ENCODE peak calls at places on chromosomes 16 and 17, in seven cellular contexts. One of them, this sample, is unnamed.

GRCh38 chr17:6555331-6556120 is 829 bp downstream of the PITPNM3 start:
- DNase-seq in spleen: no peak
- DNase-seq in suprapubic skin: no peak
- DNase-seq in GM23338: peak; percentile 78
- DNase-seq in sigmoid colon: no peak
- DNase-seq in stomach: peak; percentile 55
- DNase-seq in Panc1: no peak
- DNase-seq in this sample: peak; percentile 38

GRCh38 chr17:6506679-6507231 is 49.6 kb downstream of the PITPNM3 start:
- DNase-seq in GM23338: no peak
- DNase-seq in sigmoid colon: peak; percentile 66
- DNase-seq in Panc1: no peak
- DNase-seq in suprapubic skin: peak; percentile 78
- DNase-seq in spleen: no peak
- DNase-seq in stomach: peak; percentile 45
- DNase-seq in this sample: no peak

GRCh38 chr17:32490101-32490482 is 3.3 kb downstream of the CDK5R1 start:
- DNase-seq in Panc1: no peak
- DNase-seq in spleen: peak; percentile 80
- DNase-seq in stomach: no peak
- DNase-seq in GM23338: peak; percentile 40
- DNase-seq in suprapubic skin: peak; percentile 58
- DNase-seq in sigmoid colon: no peak
- DNase-seq in this sample: no peak

GRCh38 chr16:24986512-24987303 is 28.5 kb downstream of the ARHGAP17 start:
- DNase-seq in spleen: no peak
- DNase-seq in suprapubic skin: no peak
- DNase-seq in Panc1: no peak
- DNase-seq in GM23338: no peak
- DNase-seq in sigmoid colon: peak; percentile 74
- DNase-seq in stomach: no peak
- DNase-seq in this sample: no peak

GRCh38 chr16:56013962-56014552 is 138.9 kb upstream of the CES5A start:
- DNase-seq in sigmoid colon: no peak
- DNase-seq in suprapubic skin: no peak
- DNase-seq in Panc1: no peak
- DNase-seq in GM23338: peak; percentile 90
- DNase-seq in spleen: no peak
- DNase-seq in stomach: no peak
- DNase-seq in this sample: no peak

GRCh38 chr16:20707461-20707860 is 10.0 kb upstream of the ACSM1 start:
- DNase-seq in Panc1: no peak
- DNase-seq in stomach: peak; percentile 62
- DNase-seq in GM23338: no peak
- DNase-seq in sigmoid colon: no peak
- DNase-seq in spleen: no peak
- DNase-seq in suprapubic skin: no peak
- DNase-seq in this sample: peak; percentile 79

GRCh38 chr16:77696149-77696548 is 26.2 kb upstream of the NUDT7 start:
- DNase-seq in suprapubic skin: no peak
- DNase-seq in Panc1: no peak
- DNase-seq in sigmoid colon: no peak
- DNase-seq in spleen: no peak
- DNase-seq in stomach: no peak
- DNase-seq in GM23338: no peak
- DNase-seq in this sample: no peak

GRCh38 chr16:73025111-73025505 is 22.8 kb downstream of the ZFHX3 start:
- DNase-seq in spleen: no peak
- DNase-seq in stomach: no peak
- DNase-seq in GM23338: no peak
- DNase-seq in suprapubic skin: no peak
- DNase-seq in Panc1: no peak
- DNase-seq in sigmoid colon: peak; percentile 74
- DNase-seq in this sample: no peak

GRCh38 chr16:2422123-2422867 is 7.0 kb upstream of the CCNF start:
- DNase-seq in suprapubic skin: no peak
- DNase-seq in sigmoid colon: peak; percentile 34
- DNase-seq in GM23338: no peak
- DNase-seq in Panc1: no peak
- DNase-seq in spleen: no peak
- DNase-seq in stomach: no peak
- DNase-seq in this sample: no peak

GRCh38 chr16:57598437-57598836 is 30.0 kb upstream of the ADGRG1 start:
- DNase-seq in spleen: no peak
- DNase-seq in GM23338: no peak
- DNase-seq in Panc1: no peak
- DNase-seq in sigmoid colon: no peak
- DNase-seq in suprapubic skin: no peak
- DNase-seq in stomach: no peak
- DNase-seq in this sample: no peak

GRCh38 chr17:64777413-64778101 is 115.5 kb upstream of the SMURF2 start:
- DNase-seq in spleen: peak; percentile 86
- DNase-seq in sigmoid colon: peak; percentile 77
- DNase-seq in stomach: no peak
- DNase-seq in Panc1: no peak
- DNase-seq in GM23338: peak; percentile 29
- DNase-seq in suprapubic skin: peak; percentile 80
- DNase-seq in this sample: no peak

GRCh38 chr17:79370126-79370525 is 240.7 kb downstream of the RBFOX3 start:
- DNase-seq in GM23338: no peak
- DNase-seq in sigmoid colon: no peak
- DNase-seq in suprapubic skin: no peak
- DNase-seq in spleen: no peak
- DNase-seq in Panc1: no peak
- DNase-seq in stomach: no peak
- DNase-seq in this sample: no peak

GRCh38 chr16:22397459-22397858 is 23.0 kb upstream of the CDR2 start:
- DNase-seq in sigmoid colon: no peak
- DNase-seq in spleen: no peak
- DNase-seq in suprapubic skin: no peak
- DNase-seq in GM23338: no peak
- DNase-seq in stomach: no peak
- DNase-seq in Panc1: no peak
- DNase-seq in this sample: no peak

GRCh38 chr17:40065771-40066510 is 3.2 kb downstream of the THRA start:
- DNase-seq in GM23338: no peak
- DNase-seq in stomach: no peak
- DNase-seq in spleen: no peak
- DNase-seq in Panc1: no peak
- DNase-seq in suprapubic skin: no peak
- DNase-seq in sigmoid colon: peak; percentile 73
- DNase-seq in this sample: no peak

GRCh38 chr17:13153036-13153435 is 135.2 kb upstream of the ELAC2 start:
- DNase-seq in spleen: no peak
- DNase-seq in GM23338: no peak
- DNase-seq in sigmoid colon: no peak
- DNase-seq in Panc1: no peak
- DNase-seq in suprapubic skin: no peak
- DNase-seq in stomach: no peak
- DNase-seq in this sample: no peak

GRCh38 chr17:48639136-48639535 is 13.0 kb upstream of the HOXB9 start:
- DNase-seq in Panc1: no peak
- DNase-seq in stomach: no peak
- DNase-seq in sigmoid colon: peak; percentile 39
- DNase-seq in spleen: no peak
- DNase-seq in suprapubic skin: no peak
- DNase-seq in GM23338: peak; percentile 49
- DNase-seq in this sample: no peak

GRCh38 chr16:83532634-83533033 is 275.1 kb upstream of the HSBP1 start:
- DNase-seq in suprapubic skin: no peak
- DNase-seq in spleen: no peak
- DNase-seq in GM23338: no peak
- DNase-seq in stomach: no peak
- DNase-seq in Panc1: no peak
- DNase-seq in sigmoid colon: no peak
- DNase-seq in this sample: no peak

GRCh38 chr16:9152649-9153501 is 61.4 kb downstream of the HAPSTR1 start:
- DNase-seq in spleen: no peak
- DNase-seq in stomach: no peak
- DNase-seq in suprapubic skin: no peak
- DNase-seq in sigmoid colon: no peak
- DNase-seq in GM23338: no peak
- DNase-seq in Panc1: no peak
- DNase-seq in this sample: no peak

GRCh38 chr16:66469932-66470546 is 42.9 kb downstream of the BEAN1 start:
- DNase-seq in spleen: no peak
- DNase-seq in Panc1: no peak
- DNase-seq in GM23338: no peak
- DNase-seq in suprapubic skin: peak; percentile 53
- DNase-seq in sigmoid colon: no peak
- DNase-seq in stomach: no peak
- DNase-seq in this sample: no peak

GRCh38 chr16:80175011-80175410 is 365.8 kb upstream of the DYNLRB2 start:
- DNase-seq in Panc1: no peak
- DNase-seq in stomach: no peak
- DNase-seq in GM23338: no peak
- DNase-seq in spleen: no peak
- DNase-seq in suprapubic skin: no peak
- DNase-seq in sigmoid colon: no peak
- DNase-seq in this sample: no peak

GRCh38 chr17:29710891-29711418 is 88.2 kb upstream of the CORO6 start:
- DNase-seq in Panc1: no peak
- DNase-seq in spleen: no peak
- DNase-seq in sigmoid colon: no peak
- DNase-seq in stomach: no peak
- DNase-seq in suprapubic skin: no peak
- DNase-seq in GM23338: no peak
- DNase-seq in this sample: no peak

GRCh38 chr17:57585341-57586098 is 159.6 kb downstream of the CCDC182 start:
- DNase-seq in stomach: no peak
- DNase-seq in sigmoid colon: no peak
- DNase-seq in GM23338: no peak
- DNase-seq in Panc1: no peak
- DNase-seq in spleen: no peak
- DNase-seq in suprapubic skin: no peak
- DNase-seq in this sample: no peak

GRCh38 chr16:51134269-51134812 is 16.7 kb downstream of the SALL1 start:
- DNase-seq in Panc1: no peak
- DNase-seq in stomach: no peak
- DNase-seq in sigmoid colon: no peak
- DNase-seq in suprapubic skin: no peak
- DNase-seq in spleen: no peak
- DNase-seq in GM23338: peak; percentile 69
- DNase-seq in this sample: no peak

GRCh38 chr17:12667299-12667958 is 1.7 kb downstream of the MYOCD start:
- DNase-seq in GM23338: peak; percentile 88
- DNase-seq in Panc1: peak; percentile 13
- DNase-seq in spleen: no peak
- DNase-seq in sigmoid colon: peak; percentile 76
- DNase-seq in stomach: no peak
- DNase-seq in suprapubic skin: no peak
- DNase-seq in this sample: no peak

GRCh38 chr17:78174870-78175642 is 6.7 kb downstream of the SYNGR2 start:
- DNase-seq in stomach: peak; percentile 62
- DNase-seq in suprapubic skin: no peak
- DNase-seq in spleen: no peak
- DNase-seq in GM23338: peak; percentile 83
- DNase-seq in Panc1: no peak
- DNase-seq in sigmoid colon: no peak
- DNase-seq in this sample: no peak

GRCh38 chr16:26276289-26276688 is 584.5 kb downstream of the HS3ST4 start:
- DNase-seq in suprapubic skin: no peak
- DNase-seq in sigmoid colon: no peak
- DNase-seq in Panc1: no peak
- DNase-seq in GM23338: no peak
- DNase-seq in stomach: no peak
- DNase-seq in spleen: no peak
- DNase-seq in this sample: no peak
- H3K27me3 ChIP-seq in suprapubic skin: no peaks in the 10 kb centered on the region
- H3K27me3 ChIP-seq in sigmoid colon: no peaks in the 10 kb centered on the region
- H3K27me3 ChIP-seq in Panc1: no peaks in the 10 kb centered on the region
- H3K27me3 ChIP-seq in GM23338: no peaks in the 10 kb centered on the region
- H3K27me3 ChIP-seq in stomach: no peaks in the 10 kb centered on the region
- H3K27me3 ChIP-seq in spleen: no peaks in the 10 kb centered on the region
- H3K27me3 ChIP-seq in this sample: no peaks in the 10 kb centered on the region

GRCh38 chr17:42310281-42311156 is 22.2 kb downstream of the STAT5A start:
- DNase-seq in stomach: no peak
- DNase-seq in spleen: no peak
- DNase-seq in GM23338: peak; percentile 71
- DNase-seq in sigmoid colon: no peak
- DNase-seq in suprapubic skin: no peak
- DNase-seq in Panc1: no peak
- DNase-seq in this sample: no peak
- H3K4me1 ChIP-seq in stomach: peaks cover 22% of the 10 kb centered on the region
- H3K4me1 ChIP-seq in spleen: peaks cover 49% of the 10 kb centered on the region
- H3K4me1 ChIP-seq in GM23338: peaks cover 23% of the 10 kb centered on the region
- H3K4me1 ChIP-seq in sigmoid colon: peaks cover 34% of the 10 kb centered on the region
- H3K4me1 ChIP-seq in suprapubic skin: peaks cover 39% of the 10 kb centered on the region
- H3K4me1 ChIP-seq in Panc1: peaks cover 40% of the 10 kb centered on the region
- H3K4me1 ChIP-seq in this sample: peaks cover 7% of the 10 kb centered on the region

GRCh38 chr16:88991813-88992350 is 14.9 kb upstream of the CBFA2T3 start:
- DNase-seq in sigmoid colon: no peak
- DNase-seq in suprapubic skin: no peak
- DNase-seq in stomach: no peak
- DNase-seq in GM23338: no peak
- DNase-seq in spleen: no peak
- DNase-seq in Panc1: no peak
- DNase-seq in this sample: no peak

GRCh38 chr16:88993946-88994600 is 17.1 kb upstream of the CBFA2T3 start:
- DNase-seq in spleen: no peak
- DNase-seq in Panc1: no peak
- DNase-seq in suprapubic skin: no peak
- DNase-seq in stomach: no peak
- DNase-seq in sigmoid colon: no peak
- DNase-seq in GM23338: no peak
- DNase-seq in this sample: no peak

GRCh38 chr16:88992351-88993005 is 15.5 kb upstream of the CBFA2T3 start:
- DNase-seq in sigmoid colon: no peak
- DNase-seq in Panc1: no peak
- DNase-seq in spleen: peak; percentile 66
- DNase-seq in stomach: no peak
- DNase-seq in suprapubic skin: no peak
- DNase-seq in GM23338: no peak
- DNase-seq in this sample: no peak

GRCh38 chr16:88994704-88995103 is 17.7 kb upstream of the CBFA2T3 start:
- DNase-seq in sigmoid colon: no peak
- DNase-seq in suprapubic skin: no peak
- DNase-seq in stomach: no peak
- DNase-seq in spleen: no peak
- DNase-seq in Panc1: no peak
- DNase-seq in GM23338: no peak
- DNase-seq in this sample: no peak

GRCh38 chr16:88993006-88993787 is 16.2 kb upstream of the CBFA2T3 start:
- DNase-seq in spleen: peak; percentile 78
- DNase-seq in stomach: no peak
- DNase-seq in Panc1: no peak
- DNase-seq in suprapubic skin: no peak
- DNase-seq in GM23338: no peak
- DNase-seq in sigmoid colon: no peak
- DNase-seq in this sample: no peak
- TF ChIP-seq POLR2AphosphoS5 in spleen: no peak
- TF ChIP-seq POLR2AphosphoS5 in stomach: no peak
- TF ChIP-seq POLR2AphosphoS5 in Panc1: no peak
- TF ChIP-seq POLR2AphosphoS5 in suprapubic skin: no peak
- TF ChIP-seq POLR2AphosphoS5 in GM23338: no peak
- TF ChIP-seq POLR2AphosphoS5 in sigmoid colon: no peak
- TF ChIP-seq POLR2AphosphoS5 in this sample: no peak

DNA sequence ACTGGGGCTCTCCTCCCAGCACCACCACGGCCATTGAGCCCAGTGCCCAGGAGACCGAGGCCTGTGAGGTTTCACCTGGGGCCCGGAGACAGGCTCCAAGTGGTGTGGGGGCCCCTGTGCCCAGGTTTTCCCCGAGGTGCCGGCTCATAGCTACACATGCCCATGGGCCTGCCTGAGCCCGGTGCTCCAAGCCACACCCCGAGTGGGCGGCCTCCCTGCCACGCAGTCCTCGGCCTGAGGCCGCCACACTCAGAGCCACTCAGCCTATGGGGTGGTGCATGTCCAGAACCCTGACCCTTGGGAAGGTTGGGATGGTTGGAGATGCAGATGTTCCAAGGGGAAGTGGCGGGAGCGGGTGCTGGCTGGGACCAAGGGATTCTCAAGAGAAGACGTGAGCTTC is 24.1 kb downstream of the JPH3 start:
- DNase-seq in Panc1: no peak
- DNase-seq in GM23338: no peak
- DNase-seq in spleen: no peak
- DNase-seq in suprapubic skin: no peak
- DNase-seq in sigmoid colon: no peak
- DNase-seq in stomach: no peak
- DNase-seq in this sample: no peak
- H3K27me3 ChIP-seq in Panc1: peaks cover 3% of the 10 kb centered on the region
- H3K27me3 ChIP-seq in GM23338: no peaks in the 10 kb centered on the region
- H3K27me3 ChIP-seq in spleen: peaks cover 8% of the 10 kb centered on the region
- H3K27me3 ChIP-seq in suprapubic skin: peaks cover 64% of the 10 kb centered on the region
- H3K27me3 ChIP-seq in sigmoid colon: peaks cover 15% of the 10 kb centered on the region
- H3K27me3 ChIP-seq in stomach: peaks cover 8% of the 10 kb centered on the region
- H3K27me3 ChIP-seq in this sample: peaks cover 14% of the 10 kb centered on the region